ENCODE peak calls at places on chromosomes 16 and 17, in ten cellular contexts. F, W, C, Z, D, L, O, Y, E and K are unnamed samples.

GRCh38 chr16:8572063-8572918 is 18.0 kb downstream of the TMEM114 start:
- DNase-seq in F (no peak), W (no peak), C (no peak), Z (no peak), D (no peak), L (no peak), O (no peak), Y (no peak), E (no peak), K (no peak)

GRCh38 chr16:65118866-65119265 is 3.0 kb downstream of the CDH11 start:
- DNase-seq in F (no peak), W (no peak), C (no peak), Z (no peak), D (no peak), L (no peak), O (peak; percentile 37), Y (no peak), E (no peak), K (no peak)

GRCh38 chr17:2194778-2195417 is 108.7 kb downstream of the SMG6 start:
- DNase-seq in F (no peak), W (no peak), C (no peak), Z (peak; percentile 4), D (no peak), L (no peak), O (no peak), Y (no peak), E (no peak), K (no peak)

GRCh38 chr17:76266244-76266938 is 1.2 kb downstream of the UBALD2 start:
- DNase-seq in F (no peak), W (no peak), C (no peak), Z (no peak), D (no peak), L (no peak), O (peak; percentile 32), Y (no peak), E (no peak), K (peak; percentile 47)

GRCh38 chr17:75356260-75356937 is 49.1 kb downstream of the GRB2 start:
- DNase-seq in F (no peak), W (no peak), C (no peak), Z (no peak), D (no peak), L (no peak), O (no peak), Y (no peak), E (no peak), K (no peak)

GRCh38 chr17:10278218-10278617 is 79.8 kb upstream of the GAS7 start:
- DNase-seq in F (no peak), W (no peak), C (no peak), Z (no peak), D (no peak), L (no peak), O (no peak), Y (no peak), E (no peak), K (no peak)

GRCh38 chr16:9042943-9043680 is 48.3 kb upstream of the HAPSTR1 start:
- DNase-seq in F (peak; percentile 33), W (no peak), C (no peak), Z (no peak), D (no peak), L (peak; percentile 52), O (peak; percentile 89), Y (no peak), E (no peak), K (peak; percentile 82)

GRCh38 chr17:49061524-49061943 is 64.3 kb downstream of the IGF2BP1 start:
- DNase-seq in F (no peak), W (no peak), C (no peak), Z (no peak), D (no peak), L (no peak), O (peak; percentile 52), Y (no peak), E (no peak), K (no peak)

DNA sequence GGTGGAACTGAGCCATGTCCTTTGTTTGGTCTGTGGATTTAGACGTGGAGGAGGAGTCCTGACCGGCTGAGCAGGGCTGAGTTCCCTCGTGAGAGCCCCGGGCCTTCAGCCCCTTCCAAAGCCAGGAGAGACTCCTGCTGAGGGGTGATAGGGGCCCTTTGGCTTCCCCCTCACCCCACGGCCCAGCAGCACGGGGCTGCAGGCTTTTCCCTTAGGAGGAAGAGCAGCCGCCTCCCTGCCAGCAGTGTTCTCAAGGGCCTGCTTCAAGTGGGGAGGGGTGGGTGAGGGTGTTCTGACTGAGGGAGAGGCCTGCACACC is 1.5 kb upstream of the CYB561 start:
- DNase-seq in F (no peak), W (no peak), C (no peak), Z (no peak), D (no peak), L (no peak), O (no peak), Y (no peak), E (no peak), K (no peak)
- TF ChIP-seq CTCF in F (no peak), W (no peak), C (no peak), Z (no peak), D (no peak), L (no peak), O (no peak), Y (no peak), E (no peak), K (no peak)

GRCh38 chr17:50146927-50147640 is 3.4 kb downstream of the PPP1R9B start:
- DNase-seq in F (no peak), W (no peak), C (peak; percentile 53), Z (no peak), D (no peak), L (no peak), O (no peak), Y (peak; percentile 75), E (no peak), K (no peak)

GRCh38 chr17:50149099-50149424 is 1.4 kb downstream of the PPP1R9B start:
- DNase-seq in F (no peak), W (no peak), C (no peak), Z (no peak), D (no peak), L (no peak), O (no peak), Y (no peak), E (no peak), K (no peak)

GRCh38 chr17:50149425-50150353 is 788 bp downstream of the PPP1R9B start:
- DNase-seq in F (no peak), W (no peak), C (peak; percentile 84), Z (peak; percentile 78), D (peak; percentile 76), L (no peak), O (peak; percentile 67), Y (peak; percentile 83), E (no peak), K (peak; percentile 60)

GRCh38 chr17:50147841-50148225 is 2.6 kb downstream of the PPP1R9B start:
- DNase-seq in F (no peak), W (no peak), C (no peak), Z (no peak), D (no peak), L (no peak), O (no peak), Y (peak; percentile 91), E (no peak), K (peak; percentile 48)

DNA sequence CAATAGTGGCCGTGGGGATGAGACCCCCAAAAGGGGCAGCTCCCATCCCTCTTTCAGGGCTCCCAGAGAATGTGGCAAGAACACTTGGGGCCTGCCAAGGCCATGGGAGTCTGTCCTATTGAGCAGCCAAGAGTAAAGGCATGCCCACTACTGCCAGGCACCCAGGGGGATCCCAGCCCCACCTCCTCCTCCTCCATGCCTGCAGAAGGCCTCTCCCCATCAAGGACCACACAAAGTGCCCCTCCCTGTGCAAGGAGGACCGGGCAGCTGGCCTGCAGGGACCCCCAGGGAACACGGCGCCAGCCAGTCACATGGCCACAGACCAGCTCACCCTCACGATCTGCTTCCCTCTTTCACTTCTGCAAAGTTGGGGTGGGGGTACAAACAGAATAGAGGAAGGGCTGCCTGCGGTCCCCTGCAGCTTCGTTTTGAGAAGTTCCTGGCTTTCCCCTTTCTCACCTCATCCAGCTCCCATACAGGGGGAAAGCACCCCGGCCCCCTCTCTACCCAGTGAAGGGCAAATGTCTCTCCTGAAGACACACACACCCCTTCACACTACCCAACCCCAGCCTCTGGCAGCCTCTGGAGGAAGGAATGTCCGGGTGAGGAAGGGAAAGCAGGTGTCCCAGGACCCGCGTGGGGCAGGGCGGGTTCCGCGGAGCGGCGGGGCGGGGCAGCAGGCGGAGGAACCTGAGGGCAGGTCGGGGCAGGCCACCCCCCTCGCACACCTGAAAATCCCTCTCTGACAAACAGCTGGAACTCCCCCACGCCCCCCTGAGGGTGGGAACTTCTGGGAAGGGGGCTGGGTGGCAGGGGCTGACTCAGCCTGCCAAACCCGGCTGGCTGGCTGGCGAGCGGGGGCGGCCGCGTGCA is 2.0 kb downstream of the PPP1R9B start:
- DNase-seq in F (no peak), W (no peak), C (peak; percentile 86), Z (peak; percentile 75), D (peak; percentile 50), L (no peak), O (peak; percentile 53), Y (peak; percentile 86), E (peak; percentile 54), K (peak; percentile 31)
- TF ChIP-seq CTCF in F (no peak), W (no peak), C (no peak), Z (no peak), D (no peak), L (peak; percentile 53), O (peak; percentile 31), Y (peak; percentile 14), E (no peak), K (peak; percentile 46)

GRCh38 chr16:80577485-80578280 is 36.9 kb downstream of the DYNLRB2 start:
- DNase-seq in F (no peak), W (no peak), C (no peak), Z (no peak), D (no peak), L (no peak), O (no peak), Y (no peak), E (no peak), K (no peak)

GRCh38 chr16:80583466-80583865 is 42.7 kb downstream of the DYNLRB2 start:
- DNase-seq in F (no peak), W (peak; percentile 7), C (no peak), Z (no peak), D (no peak), L (peak; percentile 53), O (peak; percentile 90), Y (no peak), E (no peak), K (peak; percentile 88)

GRCh38 chr16:80576343-80576912 is 35.6 kb downstream of the DYNLRB2 start:
- DNase-seq in F (no peak), W (no peak), C (no peak), Z (no peak), D (no peak), L (no peak), O (no peak), Y (no peak), E (no peak), K (no peak)

GRCh38 chr16:80585764-80586163 is 45.0 kb downstream of the DYNLRB2 start:
- DNase-seq in F (no peak), W (no peak), C (no peak), Z (no peak), D (no peak), L (no peak), O (no peak), Y (no peak), E (no peak), K (no peak)

DNA sequence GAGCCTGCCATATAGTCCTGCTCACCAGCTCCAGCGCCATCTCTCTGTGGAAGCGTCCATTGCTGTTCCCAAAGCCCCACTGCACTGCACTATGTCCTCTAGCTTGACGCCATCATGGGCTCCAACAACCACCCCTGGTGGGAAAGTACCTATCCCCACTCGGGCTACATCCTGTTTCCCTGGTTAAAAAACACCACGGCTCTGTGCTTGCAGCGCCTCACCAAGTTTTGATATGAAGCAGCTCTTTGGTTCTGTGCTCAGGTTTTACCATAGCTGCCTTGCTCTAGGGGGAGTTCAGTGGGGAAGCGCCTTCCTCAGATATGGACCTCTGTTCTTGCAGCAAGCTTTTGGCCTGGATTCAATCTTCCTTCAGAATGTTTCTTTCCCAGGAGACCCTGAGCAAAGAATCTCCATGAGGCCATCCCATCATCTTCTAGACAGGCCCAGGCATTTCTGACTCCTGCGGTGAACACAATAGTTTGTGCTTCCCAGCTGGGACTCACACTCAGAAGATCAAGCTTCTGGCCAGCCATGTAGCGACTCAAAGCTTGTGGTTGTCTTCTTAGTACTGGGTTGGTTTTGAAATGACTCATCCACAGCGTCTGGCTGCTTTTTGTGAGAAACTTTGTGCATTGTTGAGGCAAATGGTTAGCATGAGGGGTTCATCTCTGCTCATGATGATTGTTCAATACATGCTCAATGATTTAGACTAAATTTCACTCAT is 39.5 kb downstream of the DYNLRB2 start:
- DNase-seq in F (no peak), W (no peak), C (no peak), Z (no peak), D (no peak), L (peak; percentile 49), O (peak; percentile 92), Y (no peak), E (no peak), K (peak; percentile 72)
- TF ChIP-seq CTCF in F (no peak), W (no peak), C (no peak), Z (no peak), D (no peak), L (no peak), O (no peak), Y (no peak), E (no peak), K (no peak)

GRCh38 chr16:28003021-28003865 is 60.3 kb downstream of the GSG1L start:
- DNase-seq in F (no peak), W (no peak), C (no peak), Z (no peak), D (no peak), L (no peak), O (no peak), Y (no peak), E (no peak), K (no peak)
- TF ChIP-seq CTCF in F (no peak), W (no peak), C (no peak), Z (no peak), D (no peak), L (no peak), O (no peak), Y (no peak), E (no peak), K (no peak)